ENCODE peak calls at places on chromosomes 3 and 15, in four cellular contexts. D is A549, M is WTC11, Y is K562. E is an unnamed sample.

GRCh38 chr3:45153658-45154437 is 7.7 kb upstream of the CDCP1 start:
- DNase-seq in Y (no peak), D (no peak), M (no peak), E (peak; percentile 53)

GRCh38 chr3:133459400-133459799 is 59.5 kb downstream of the BFSP2 start:
- DNase-seq in Y (no peak), M (no peak), D (no peak), E (peak; percentile 27)

GRCh38 chr3:141064255-141064926 is 13.2 kb downstream of the SPSB4 start:
- DNase-seq in D (no peak), Y (no peak), M (no peak), E (no peak)

GRCh38 chr3:50316657-50317242 is 5.8 kb downstream of the HYAL2 start:
- DNase-seq in Y (peak; percentile 85), D (peak; percentile 73), M (no peak), E (no peak)

GRCh38 chr3:9994086-9994844 is 7.6 kb upstream of the EMC3 start:
- DNase-seq in M (no peak), D (no peak), Y (no peak), E (no peak)

GRCh38 chr15:35450492-35450891 is 95.5 kb downstream of the DPH6 start:
- DNase-seq in D (no peak), M (no peak), Y (no peak), E (no peak)

GRCh38 chr15:78329625-78330024 is 10.5 kb upstream of the CRABP1 start:
- DNase-seq in Y (no peak), D (no peak), M (no peak), E (no peak)

GRCh38 chr3:127730171-127730570 is 57.4 kb downstream of the ABTB1 start:
- DNase-seq in D (no peak), Y (no peak), M (no peak), E (no peak)

GRCh38 chr15:28117591-28117990 is 18.5 kb upstream of the OCA2 start:
- DNase-seq in Y (no peak), M (no peak), D (no peak), E (no peak)

GRCh38 chr15:75673426-75674247 is 25.9 kb downstream of the SNX33 start:
- DNase-seq in D (no peak), M (no peak), Y (no peak), E (no peak)

GRCh38 chr3:196968233-196969000 is at the start of gene PIGZ:
- DNase-seq in Y (peak; percentile 77), D (no peak), M (peak; percentile 50), E (no peak)

DNA sequence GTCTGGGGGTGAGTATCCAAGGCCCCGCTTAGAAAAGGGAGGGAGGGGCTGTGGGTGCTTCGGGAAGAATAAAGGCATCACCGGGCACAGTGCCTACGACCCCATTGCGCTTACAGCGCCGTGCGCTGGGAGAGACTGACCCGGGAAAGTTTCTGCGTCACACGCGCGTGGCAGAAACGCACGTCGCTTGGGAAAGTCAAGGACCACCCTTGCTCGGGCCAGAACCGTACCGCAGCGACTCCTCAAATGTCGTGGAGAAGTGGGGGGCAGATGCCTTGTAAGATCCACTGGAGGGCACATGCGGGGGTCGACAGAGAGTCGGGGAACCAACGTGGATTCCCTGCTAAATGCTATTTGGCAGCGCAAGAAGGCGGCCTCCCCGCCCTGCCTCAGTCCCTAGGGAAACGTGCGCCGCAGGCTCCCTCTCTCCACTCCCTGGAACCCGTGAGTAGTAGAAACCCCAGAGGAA is 2.4 kb downstream of the ADAMTS9 start:
- DNase-seq in D (no peak), Y (no peak), M (no peak), E (no peak)
- TF ChIP-seq NR3C1 in D (no peak), Y (no peak), M (no peak), E (no peak)

DNA sequence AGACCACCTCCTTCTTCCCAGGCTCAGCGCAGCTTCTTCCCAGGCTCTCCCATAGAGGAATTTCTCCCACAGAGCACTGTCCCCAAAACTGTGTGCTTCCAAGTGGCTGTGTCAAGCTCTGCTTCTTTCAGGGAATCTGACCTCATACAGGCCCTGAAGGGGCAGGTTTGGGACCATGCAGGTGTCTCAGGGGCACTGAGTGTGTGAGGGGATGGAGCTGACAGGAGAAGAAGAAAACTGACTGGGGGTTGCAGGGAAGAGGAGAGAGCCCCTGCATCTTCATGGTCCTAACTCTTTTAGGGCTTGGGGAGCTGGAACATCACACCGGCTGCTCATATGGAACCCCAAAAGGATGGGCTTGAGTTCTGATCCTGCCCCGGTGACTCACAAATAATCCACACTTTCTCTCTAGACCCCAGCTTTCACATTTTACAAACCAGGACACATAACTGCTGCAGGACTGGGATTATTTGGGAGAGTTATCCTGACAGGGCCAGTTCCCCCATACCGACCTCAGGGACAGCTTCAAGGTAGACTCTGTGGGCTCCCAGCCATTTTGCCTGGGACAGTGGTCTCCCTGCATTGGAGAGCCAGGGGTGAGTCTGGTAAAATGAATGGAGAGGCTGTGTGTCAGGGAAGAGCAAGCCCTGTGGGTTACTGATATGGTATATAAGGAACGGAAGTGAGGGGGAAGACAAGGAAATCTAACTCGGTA is 316.1 kb downstream of the TLE3 start:
- DNase-seq in Y (no peak), M (no peak), D (no peak), E (no peak)
- TF ChIP-seq NR3C1 in Y (no peak), M (no peak), D (no peak), E (no peak)

GRCh38 chr15:62164500-62165028 is 521 bp downstream of the C2CD4B start:
- DNase-seq in Y (no peak), D (peak; percentile 28), M (peak; percentile 69), E (no peak)

GRCh38 chr15:62163397-62163796 is 1.7 kb downstream of the C2CD4B start:
- DNase-seq in M (no peak), D (no peak), Y (no peak), E (no peak)

GRCh38 chr15:62165793-62166380 is 802 bp upstream of the C2CD4B start:
- DNase-seq in Y (no peak), M (no peak), D (no peak), E (no peak)

GRCh38 chr15:62165029-62165792 is at the start of gene C2CD4B:
- DNase-seq in Y (peak; percentile 9), D (peak; percentile 62), M (peak; percentile 70), E (no peak)

GRCh38 chr15:62163847-62164499 is 1.1 kb downstream of the C2CD4B start:
- DNase-seq in Y (no peak), D (peak; percentile 13), M (peak; percentile 53), E (no peak)
- TF ChIP-seq NR3C1 in Y (no peak), D (no peak), M (no peak), E (no peak)

DNA sequence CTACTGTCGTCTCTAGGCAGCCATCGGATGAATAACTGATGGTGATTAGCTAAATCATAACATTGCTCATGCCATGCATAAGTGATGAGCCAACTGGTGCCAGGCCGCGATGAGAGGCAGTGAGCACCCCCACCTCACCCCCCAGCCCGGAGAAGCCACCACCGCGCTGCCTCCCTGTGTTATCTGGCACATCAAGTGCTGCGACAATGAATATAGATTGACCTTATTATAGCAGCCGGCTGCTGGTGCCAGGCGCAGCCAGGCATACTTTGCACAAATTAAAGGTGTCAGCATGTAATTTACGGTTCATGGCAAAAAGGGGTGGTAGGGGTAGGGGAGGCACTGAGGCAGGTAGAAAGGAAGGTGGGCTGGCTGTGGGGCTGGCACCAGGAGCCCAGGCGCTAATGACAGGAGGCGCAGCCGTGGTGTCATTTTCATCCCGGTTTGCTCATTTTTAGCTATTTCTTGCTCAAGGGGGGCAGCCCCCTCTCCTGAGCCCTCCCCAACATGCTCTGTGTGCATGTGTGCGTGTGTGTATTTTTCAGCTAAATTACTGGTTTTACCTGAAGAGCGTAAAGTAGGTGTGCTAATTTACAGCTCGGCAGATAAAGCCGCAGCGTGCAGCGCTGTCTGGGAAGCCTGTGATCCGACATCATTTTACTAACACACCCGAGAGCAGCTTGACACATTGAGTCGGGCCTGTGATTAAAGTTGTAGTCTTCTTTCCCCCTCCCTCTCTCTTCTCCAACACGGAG is 212.1 kb downstream of the RPLP1 start:
- DNase-seq in M (no peak), Y (no peak), D (no peak), E (no peak)
- TF ChIP-seq NR3C1 in M (no peak), Y (no peak), D (no peak), E (no peak)

E was measured in HepG2.